ENCODE peak calls at places on chromosomes 3 and 15, in seven cellular contexts. I is M059J; T is osteocyte; N is H9; V is NCI-H1048; Q is activated T-cell treated with anti-CD3 and anti-CD28 coated beads, Interleukin-2, amount 50 U/mL, for 72 hours; W is endothelial cell. L is an unnamed sample.

GRCh38 chr3:20776717-20777116 is 590.7 kb upstream of the SGO1 start:
- DNase-seq in I (no peak), T (no peak), N (no peak), V (no peak), Q (no peak), W (no peak), L (no peak)

GRCh38 chr3:96331341-96331740 is 483.1 kb upstream of the EPHA6 start:
- DNase-seq in I (peak; percentile 3), T (no peak), N (no peak), V (no peak), Q (no peak), W (no peak), L (no peak)

GRCh38 chr3:72441284-72441994 is 406.8 kb downstream of the SHQ1 start:
- DNase-seq in I (peak; percentile 1), T (no peak), N (no peak), V (no peak), Q (no peak), W (no peak), L (peak; percentile 28)

GRCh38 chr3:166783206-166783605 is 596.9 kb downstream of the ZBBX start:
- DNase-seq in I (peak; percentile 37), T (no peak), N (no peak), V (no peak), Q (no peak), W (no peak), L (no peak)

GRCh38 chr3:2547049-2547448 is 448.4 kb downstream of the CNTN4 start:
- DNase-seq in I (no peak), T (no peak), N (no peak), V (no peak), Q (no peak), W (no peak), L (no peak)

GRCh38 chr3:129439381-129439816 is 349 bp downstream of the MBD4 start:
- DNase-seq in I (peak; percentile 58), T (no peak), N (no peak), V (no peak), Q (peak; percentile 57), W (no peak), L (no peak)

GRCh38 chr15:56608140-56608778 is 125.0 kb downstream of the ZNF280D start:
- DNase-seq in I (peak; percentile 59), T (no peak), N (no peak), V (no peak), Q (no peak), W (no peak), L (no peak)

GRCh38 chr3:71681224-71681668 is 44.0 kb downstream of the EIF4E3 start:
- DNase-seq in I (peak; percentile 59), T (no peak), N (peak; percentile 69), V (no peak), Q (peak; percentile 21), W (peak; percentile 64), L (peak; percentile 67)

GRCh38 chr15:27865323-27865922 is 233.7 kb downstream of the OCA2 start:
- DNase-seq in I (no peak), T (peak; percentile 75), N (no peak), V (no peak), Q (no peak), W (no peak), L (no peak)

GRCh38 chr3:157086053-157086761 is 73.7 kb downstream of the CCNL1 start:
- DNase-seq in I (peak; percentile 66), T (no peak), N (no peak), V (no peak), Q (peak; percentile 28), W (no peak), L (no peak)

GRCh38 chr3:15601046-15601398 is 347 bp downstream of the HACL1 start:
- DNase-seq in I (peak; percentile 13), T (no peak), N (no peak), V (no peak), Q (no peak), W (no peak), L (no peak)

GRCh38 chr15:50180091-50180490 is 1.9 kb upstream of the SLC27A2 start:
- DNase-seq in I (peak; percentile 22), T (no peak), N (no peak), V (no peak), Q (no peak), W (no peak), L (no peak)

L was measured in fibroblast of the aortic adventitia.